ENCODE peak calls at places on chromosomes 16 and 17, in nine cellular contexts. B is NCI-H1105 treated with DMSO at 0.1 percent for 48 hours, X is left ventricle myocardium inferior, R is ELF-1, Y is heart right ventricle, M is NCI-H1048, K is adrenal gland, I is M059J, V is mucosa of descending colon. C is an unnamed sample.

GRCh38 chr17:17347234-17347955 is 44.2 kb downstream of the NT5M start:
- DNase-seq in X (no peak), M (no peak), B (no peak), I (no peak), R (no peak), V (no peak), K (no peak), Y (no peak), C (no peak)

GRCh38 chr17:81851423-81851822 is 8.9 kb downstream of the P4HB start:
- DNase-seq in Y (no peak), M (no peak), K (no peak), B (no peak), I (no peak), R (no peak), X (no peak), V (no peak), C (no peak)

GRCh38 chr16:85664580-85665372 is 24.0 kb downstream of the GINS2 start:
- DNase-seq in K (no peak), V (no peak), Y (no peak), R (no peak), B (no peak), I (no peak), X (no peak), M (no peak), C (no peak)

GRCh38 chr17:79793924-79794304 is 3.0 kb downstream of the CBX8 start:
- DNase-seq in M (no peak), R (no peak), K (no peak), X (no peak), V (no peak), I (peak), B (no peak), Y (no peak), C (peak)

GRCh38 chr16:28524544-28525179 is 14.1 kb downstream of the NUPR1 start:
- DNase-seq in M (no peak), K (no peak), V (no peak), Y (no peak), X (no peak), I (peak), R (no peak), B (no peak), C (no peak)

GRCh38 chr16:68778551-68779231 is 41.6 kb downstream of the CDH1 start:
- DNase-seq in Y (no peak), R (peak), K (no peak), M (no peak), X (no peak), I (no peak), V (peak), B (peak), C (peak)

GRCh38 chr16:86718118-86718517 is 139.8 kb downstream of the FOXL1 start:
- DNase-seq in B (no peak), R (peak), Y (no peak), K (no peak), V (no peak), M (no peak), I (peak), X (no peak), C (peak)

GRCh38 chr16:50653633-50654524 is 27.2 kb downstream of the SNX20 start:
- DNase-seq in R (no peak), V (no peak), I (no peak), X (no peak), M (no peak), K (no peak), B (no peak), Y (no peak), C (no peak)

GRCh38 chr16:9681556-9681955 is 500.7 kb downstream of the GRIN2A start:
- DNase-seq in I (no peak), B (no peak), M (no peak), X (no peak), R (no peak), Y (no peak), V (no peak), K (no peak), C (no peak)

GRCh38 chr16:78773316-78773715 is 673.9 kb downstream of the WWOX start:
- DNase-seq in Y (no peak), V (no peak), B (no peak), I (no peak), K (no peak), R (peak), X (no peak), M (no peak), C (no peak)

GRCh38 chr17:59488805-59489204 is 76.6 kb upstream of the DHX40 start:
- DNase-seq in M (no peak), I (no peak), X (no peak), V (no peak), Y (no peak), K (no peak), B (no peak), R (no peak), C (no peak)

GRCh38 chr16:78230832-78231231 is 131.4 kb downstream of the WWOX start:
- DNase-seq in B (no peak), K (no peak), V (peak), M (no peak), I (peak), R (no peak), X (no peak), Y (no peak), C (no peak)

GRCh38 chr17:4156750-4157381 is 13.9 kb downstream of the CYB5D2 start:
- DNase-seq in M (no peak), Y (no peak), X (no peak), R (peak), K (no peak), V (no peak), I (no peak), B (no peak), C (peak)

GRCh38 chr17:46274238-46274637 is 20.7 kb upstream of the LRRC37A start:
- DNase-seq in X (no peak), B (no peak), R (no peak), Y (no peak), I (no peak), K (no peak), V (no peak), M (no peak), C (no peak)

GRCh38 chr16:56513972-56514371 is 5.9 kb downstream of the BBS2 start:
- DNase-seq in K (peak), Y (peak), B (peak), M (no peak), R (no peak), X (no peak), V (peak), I (peak), C (peak)

GRCh38 chr16:82756283-82756599 is 129.5 kb downstream of the CDH13 start:
- DNase-seq in R (no peak), Y (no peak), M (no peak), V (no peak), B (no peak), I (no peak), X (no peak), K (no peak), C (no peak)

C was measured in mesendoderm.